ENCODE peak calls at places on chromosome 10, in ten cellular contexts. I, Q, O, H, V, D, X, C, A and S are unnamed samples.

GRCh38 chr10:71989658-71990454 is 25.7 kb downstream of the CHST3 start:
- DNase-seq in I (no peak), Q (no peak), O (no peak), H (no peak), V (no peak), D (no peak), X (no peak), C (no peak), A (no peak), S (no peak)

GRCh38 chr10:28946479-28946878 is 269.2 kb downstream of the BAMBI start:
- DNase-seq in I (no peak), Q (no peak), O (no peak), H (no peak), V (no peak), D (no peak), X (no peak), C (no peak), A (no peak), S (no peak)

GRCh38 chr10:25130911-25131310 is 43.9 kb upstream of the GPR158 start:
- DNase-seq in I (no peak), Q (no peak), O (no peak), H (no peak), V (no peak), D (no peak), X (no peak), C (no peak), A (no peak), S (no peak)

GRCh38 chr10:129078322-129078721 is 388.7 kb upstream of the MGMT start:
- DNase-seq in I (no peak), Q (no peak), O (no peak), H (no peak), V (no peak), D (no peak), X (peak), C (no peak), A (no peak), S (no peak)

GRCh38 chr10:22246680-22247391 is 29.0 kb upstream of the EBLN1 start:
- DNase-seq in I (no peak), Q (no peak), O (no peak), H (no peak), V (peak), D (no peak), X (no peak), C (no peak), A (no peak), S (no peak)

GRCh38 chr10:124719213-124719851 is 24.8 kb downstream of the FAM53B start:
- DNase-seq in I (peak), Q (no peak), O (no peak), H (peak), V (peak), D (no peak), X (no peak), C (peak), A (no peak), S (no peak)

GRCh38 chr10:2978111-2978510 is 89.2 kb upstream of the PFKP start:
- DNase-seq in I (peak), Q (peak), O (no peak), H (no peak), V (peak), D (no peak), X (no peak), C (no peak), A (no peak), S (no peak)

GRCh38 chr10:52997007-52997406 is 224.4 kb upstream of the MBL2 start:
- DNase-seq in I (no peak), Q (no peak), O (no peak), H (no peak), V (no peak), D (no peak), X (no peak), C (no peak), A (no peak), S (no peak)

GRCh38 chr10:80170641-80171040 is 34.7 kb downstream of the ANXA11 start:
- DNase-seq in I (no peak), Q (no peak), O (no peak), H (no peak), V (no peak), D (no peak), X (no peak), C (no peak), A (no peak), S (no peak)

GRCh38 chr10:10644317-10645111 is 373.2 kb upstream of the CELF2 start:
- DNase-seq in I (no peak), Q (no peak), O (no peak), H (no peak), V (no peak), D (peak), X (no peak), C (no peak), A (no peak), S (no peak)

GRCh38 chr10:121665809-121666208 is 67.6 kb upstream of the FGFR2 start:
- DNase-seq in I (no peak), Q (no peak), O (no peak), H (no peak), V (no peak), D (no peak), X (no peak), C (no peak), A (no peak), S (no peak)

GRCh38 chr10:61760943-61761824 is 98.5 kb downstream of the CABCOCO1 start:
- DNase-seq in I (no peak), Q (no peak), O (peak), H (no peak), V (peak), D (no peak), X (no peak), C (no peak), A (no peak), S (no peak)

DNA sequence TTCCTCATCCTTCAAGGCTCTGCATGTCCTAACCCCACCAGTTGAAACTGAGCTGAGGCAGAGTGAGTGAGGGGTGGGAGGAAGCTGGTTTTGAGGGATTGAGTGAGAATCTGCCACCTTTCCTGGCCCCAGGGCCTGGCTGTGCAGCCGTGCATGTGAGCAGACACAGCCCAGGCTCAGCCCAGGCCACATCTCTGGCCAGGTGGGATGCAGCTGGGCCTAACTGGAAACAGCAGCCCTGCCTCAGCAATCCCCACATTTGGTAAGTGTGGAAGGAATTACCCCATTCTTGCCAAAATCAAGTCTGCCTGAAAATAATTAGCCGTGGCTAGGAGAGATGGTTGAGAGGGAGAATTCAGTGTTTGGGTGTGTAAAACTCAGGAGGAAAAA is 116.6 kb downstream of the NEURL1 start:
- DNase-seq in I (no peak), Q (no peak), O (no peak), H (no peak), V (no peak), D (no peak), X (no peak), C (no peak), A (no peak), S (no peak)
- TF ChIP-seq CTCF in I (no peak), Q (no peak), O (no peak), H (no peak), V (no peak), D (no peak), X (no peak), C (no peak), A (no peak), S (no peak)

GRCh38 chr10:18472977-18473376 is 178.4 kb downstream of the NSUN6 start:
- DNase-seq in I (peak), Q (peak), O (no peak), H (no peak), V (no peak), D (no peak), X (no peak), C (no peak), A (no peak), S (no peak)

GRCh38 chr10:18474111-18474455 is 177.3 kb downstream of the NSUN6 start:
- DNase-seq in I (no peak), Q (no peak), O (no peak), H (no peak), V (no peak), D (no peak), X (no peak), C (no peak), A (no peak), S (no peak)

GRCh38 chr10:18469125-18469524 is 182.3 kb downstream of the NSUN6 start:
- DNase-seq in I (no peak), Q (no peak), O (no peak), H (no peak), V (no peak), D (no peak), X (no peak), C (no peak), A (no peak), S (no peak)

GRCh38 chr10:18476283-18476682 is 175.1 kb downstream of the NSUN6 start:
- DNase-seq in I (no peak), Q (no peak), O (no peak), H (no peak), V (no peak), D (no peak), X (no peak), C (no peak), A (no peak), S (no peak)

DNA sequence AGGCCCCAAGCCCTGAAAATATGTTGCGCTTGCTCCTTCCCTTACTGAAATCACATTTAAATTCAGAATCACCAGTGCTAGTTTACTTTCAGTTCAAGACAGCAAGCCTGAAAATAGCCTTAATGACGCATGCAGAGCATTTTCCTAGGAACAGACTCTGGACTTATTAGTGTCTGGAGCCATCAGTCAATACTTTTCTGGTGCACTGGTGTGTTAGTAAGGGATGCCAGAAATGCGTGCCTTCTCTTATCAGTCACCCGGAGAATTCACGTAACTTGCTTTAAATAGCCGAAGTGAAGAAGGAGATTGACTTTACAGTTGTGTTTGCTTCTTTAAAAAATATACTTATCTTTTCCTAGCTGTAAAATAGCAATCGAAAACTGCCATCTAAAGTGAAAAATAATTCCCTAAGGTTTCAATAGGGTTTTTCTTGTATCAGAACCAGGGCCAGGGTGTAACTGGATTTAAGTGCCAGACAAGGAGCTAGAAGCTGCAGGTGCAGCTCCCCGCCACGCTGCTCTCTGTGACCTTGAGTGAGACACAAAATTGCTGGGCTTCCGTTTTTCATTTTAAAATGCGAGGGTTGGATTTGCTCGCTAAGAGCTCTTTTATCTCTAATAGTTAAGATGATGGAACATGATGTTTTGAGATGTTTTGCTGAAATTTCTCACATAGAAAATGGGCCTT is 177.8 kb downstream of the NSUN6 start:
- DNase-seq in I (no peak), Q (peak), O (peak), H (no peak), V (no peak), D (no peak), X (no peak), C (no peak), A (no peak), S (no peak)
- H3K27ac ChIP-seq in I (no peak), Q (peak), O (no peak), H (no peak), V (no peak), D (no peak), X (peak), C (no peak), A (no peak), S (peak)

GRCh38 chr10:23284155-23284554 is 60.4 kb downstream of the C10orf67 start:
- DNase-seq in I (no peak), Q (no peak), O (no peak), H (no peak), V (no peak), D (no peak), X (no peak), C (no peak), A (no peak), S (no peak)

GRCh38 chr10:23281044-23281433 is 63.6 kb downstream of the C10orf67 start:
- DNase-seq in I (no peak), Q (no peak), O (no peak), H (no peak), V (no peak), D (no peak), X (no peak), C (no peak), A (no peak), S (no peak)

GRCh38 chr10:23283680-23284079 is 60.9 kb downstream of the C10orf67 start:
- DNase-seq in I (no peak), Q (no peak), O (no peak), H (no peak), V (no peak), D (no peak), X (no peak), C (no peak), A (no peak), S (no peak)

GRCh38 chr10:23284674-23285335 is 59.8 kb downstream of the C10orf67 start:
- DNase-seq in I (no peak), Q (no peak), O (no peak), H (no peak), V (no peak), D (no peak), X (no peak), C (no peak), A (no peak), S (no peak)

DNA sequence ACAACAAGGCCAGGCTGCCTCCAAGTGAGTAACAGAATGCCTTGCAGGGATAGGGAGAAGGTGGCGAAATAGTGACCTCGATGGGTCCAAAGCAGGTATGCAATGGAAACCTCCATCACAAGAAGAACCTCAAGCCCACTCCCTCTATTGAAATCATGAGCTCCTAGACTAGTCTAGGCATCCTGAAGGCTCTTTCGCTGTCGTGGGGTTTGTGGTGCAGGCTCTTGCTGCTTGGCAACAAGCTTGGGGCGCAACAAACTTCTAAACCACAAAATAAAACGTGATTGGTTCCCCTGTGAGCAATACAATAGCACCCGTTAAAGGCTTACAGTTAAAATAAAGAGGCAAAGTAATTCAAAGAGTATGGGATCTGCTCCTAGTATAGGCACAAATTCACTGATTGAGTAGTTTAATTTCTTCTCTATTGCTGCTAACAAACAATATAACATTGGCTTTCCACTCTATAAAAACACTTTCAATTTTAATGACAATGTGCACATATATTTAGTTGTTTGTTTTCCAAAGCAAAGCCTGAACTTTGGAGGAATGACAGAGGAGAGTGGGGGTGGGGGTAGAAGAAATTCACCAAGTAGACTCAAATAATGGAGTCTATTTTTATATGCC is 64.1 kb downstream of the C10orf67 start:
- DNase-seq in I (no peak), Q (no peak), O (no peak), H (no peak), V (no peak), D (no peak), X (no peak), C (no peak), A (no peak), S (no peak)
- H3K4me3 ChIP-seq in I (no peak), Q (no peak), O (no peak), H (no peak), V (no peak), D (no peak), X (no peak), C (no peak), A (no peak), S (no peak)

DNA sequence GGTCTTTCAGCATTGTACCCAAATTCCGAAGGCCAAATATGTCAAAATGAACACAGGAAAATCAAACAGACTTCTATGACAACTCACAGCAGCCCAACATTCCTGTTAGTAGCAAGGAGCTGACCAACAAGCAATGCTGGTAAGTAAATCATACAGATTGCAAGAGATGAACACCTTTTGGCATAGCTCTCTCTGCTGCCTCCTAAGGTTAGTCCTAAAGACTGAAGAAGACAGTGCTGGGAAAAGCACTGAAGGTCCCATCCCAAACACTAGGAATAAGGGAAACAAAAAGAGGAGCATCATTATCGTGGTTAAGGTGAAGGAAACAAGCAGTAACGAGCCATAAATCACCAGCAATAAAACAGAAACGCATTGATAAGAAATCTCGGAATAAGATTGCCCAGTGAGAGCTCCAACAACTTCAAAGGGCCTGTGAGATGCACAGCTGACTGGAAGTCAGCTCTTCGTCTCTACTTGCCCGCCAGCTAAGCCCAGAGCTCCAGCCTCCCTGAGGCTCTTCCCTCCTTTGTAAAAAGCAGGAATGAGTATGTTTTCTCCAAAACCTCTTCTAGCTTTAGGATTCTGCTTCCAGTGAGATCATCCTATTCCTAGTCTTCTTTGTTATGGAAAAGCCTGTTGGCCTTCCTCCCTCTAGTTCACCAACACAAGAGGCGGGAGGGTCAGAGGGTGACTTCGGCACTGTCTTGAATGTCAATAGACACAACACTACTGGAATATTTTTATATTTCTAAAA is 15.3 kb downstream of the NUDT5 start:
- DNase-seq in I (no peak), Q (no peak), O (no peak), H (no peak), V (no peak), D (no peak), X (no peak), C (no peak), A (no peak), S (no peak)
- TF ChIP-seq CTCF in I (no peak), Q (no peak), O (no peak), H (no peak), V (no peak), D (no peak), X (no peak), C (no peak), A (no peak), S (no peak)

GRCh38 chr10:4353059-4353655 is 472.9 kb upstream of the AKR1E2 start:
- DNase-seq in I (no peak), Q (no peak), O (no peak), H (no peak), V (no peak), D (no peak), X (no peak), C (no peak), A (no peak), S (no peak)

GRCh38 chr10:4355346-4355745 is 470.7 kb upstream of the AKR1E2 start:
- DNase-seq in I (no peak), Q (no peak), O (no peak), H (no peak), V (peak), D (no peak), X (no peak), C (no peak), A (no peak), S (no peak)

GRCh38 chr10:4354382-4354812 is 471.6 kb upstream of the AKR1E2 start:
- DNase-seq in I (no peak), Q (no peak), O (no peak), H (no peak), V (peak), D (no peak), X (no peak), C (no peak), A (no peak), S (no peak)

GRCh38 chr10:4353964-4354363 is 472.0 kb upstream of the AKR1E2 start:
- DNase-seq in I (no peak), Q (no peak), O (no peak), H (no peak), V (peak), D (no peak), X (no peak), C (no peak), A (no peak), S (no peak)

DNA sequence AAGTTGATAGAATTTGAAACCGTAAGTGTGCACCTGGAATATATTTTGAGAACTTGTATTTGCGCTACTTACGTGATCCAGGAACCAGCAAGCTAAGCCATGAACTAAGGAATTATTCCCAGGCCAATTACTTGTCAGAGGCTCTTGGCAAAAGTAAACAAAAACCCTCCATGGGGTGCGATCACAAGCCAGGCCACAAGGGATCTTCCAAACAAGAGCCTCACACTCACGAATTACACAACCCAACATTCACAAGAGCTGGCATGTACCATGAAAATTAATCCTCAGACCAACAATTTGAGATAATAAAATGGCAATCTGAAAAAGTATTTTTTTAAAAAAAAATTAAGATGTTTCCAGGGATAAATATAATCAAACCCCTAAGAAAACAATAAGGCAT is 467.0 kb upstream of the AKR1E2 start:
- DNase-seq in I (no peak), Q (no peak), O (no peak), H (no peak), V (no peak), D (no peak), X (no peak), C (no peak), A (no peak), S (no peak)
- H3K27ac ChIP-seq in I (no peak), Q (no peak), O (no peak), H (no peak), V (no peak), D (no peak), X (no peak), C (no peak), A (no peak), S (no peak)

GRCh38 chr10:95295031-95295755 is 4.4 kb upstream of the PDLIM1 start:
- DNase-seq in I (peak), Q (peak), O (no peak), H (peak), V (no peak), D (no peak), X (no peak), C (no peak), A (peak), S (no peak)
- H3K4me3 ChIP-seq in I (peak), Q (no peak), O (peak), H (peak), V (no peak), D (peak), X (peak), C (no peak), A (peak), S (peak)